ENCODE peak calls at places on chromosomes 2 and 18, in eight cellular contexts. S, Z, X, D, M, C, J and Q are unnamed samples.

GRCh38 chr2:70663411-70663810 is 104.6 kb downstream of the ADD2 start:
- DNase-seq in X (no peak), D (no peak), M (no peak), S (no peak), C (no peak), J (no peak), Z (no peak), Q (no peak)

GRCh38 chr2:223100061-223100511 is 48.1 kb downstream of the KCNE4 start:
- DNase-seq in X (peak), M (peak), Z (peak), S (no peak), C (no peak), J (no peak), D (no peak), Q (peak)

GRCh38 chr2:115560671-115561070 is 1118.2 kb downstream of the DPP10 start:
- DNase-seq in Z (no peak), C (no peak), J (no peak), M (no peak), S (no peak), D (no peak), X (no peak), Q (no peak)

GRCh38 chr2:113124984-113125855 is 2.2 kb upstream of the IL1RN start:
- DNase-seq in S (no peak), Z (no peak), M (no peak), J (no peak), D (no peak), X (peak), C (no peak), Q (no peak)

GRCh38 chr18:51191139-51191717 is 6.3 kb downstream of the MEX3C start:
- DNase-seq in C (no peak), D (no peak), S (no peak), Z (no peak), X (no peak), J (peak), M (no peak), Q (no peak)

GRCh38 chr2:10523406-10524189 is 75.5 kb upstream of the ODC1 start:
- DNase-seq in C (no peak), M (no peak), Z (no peak), J (no peak), D (no peak), S (no peak), X (no peak), Q (no peak)

GRCh38 chr2:174482854-174483253 is 4.0 kb downstream of the GPR155 start:
- DNase-seq in D (no peak), Z (no peak), C (no peak), X (no peak), J (no peak), M (no peak), S (no peak), Q (no peak)

GRCh38 chr2:200703132-200703925 is 108.4 kb upstream of the BZW1 start:
- DNase-seq in Z (peak), C (no peak), S (no peak), J (no peak), M (peak), D (no peak), X (peak), Q (peak)

GRCh38 chr2:54041135-54041534 is 70.3 kb upstream of the PSME4 start:
- DNase-seq in M (no peak), D (no peak), Z (no peak), C (no peak), X (no peak), J (peak), S (peak), Q (no peak)

GRCh38 chr2:233448220-233448559 is 93.9 kb downstream of the DGKD start:
- DNase-seq in S (no peak), M (no peak), Z (no peak), D (no peak), J (no peak), X (no peak), C (no peak), Q (no peak)

GRCh38 chr2:108612514-108613183 is 78.4 kb downstream of the LIMS1 start:
- DNase-seq in Z (no peak), D (no peak), J (peak), M (no peak), C (no peak), S (peak), X (no peak), Q (no peak)

GRCh38 chr2:17981936-17982335 is 103.5 kb downstream of the KCNS3 start:
- DNase-seq in M (no peak), D (no peak), Z (no peak), J (no peak), X (no peak), S (no peak), C (no peak), Q (no peak)

GRCh38 chr18:49074505-49074904 is 123.7 kb upstream of the SMAD7 start:
- DNase-seq in D (no peak), X (no peak), C (no peak), J (no peak), Z (no peak), S (no peak), M (no peak), Q (no peak)

GRCh38 chr2:146572598-146572997 is 1272.2 kb upstream of the ACVR2A start:
- DNase-seq in M (peak), Z (peak), D (no peak), C (no peak), J (no peak), X (peak), S (no peak), Q (no peak)

GRCh38 chr2:174059178-174059874 is 94.2 kb upstream of the SP3 start:
- DNase-seq in J (no peak), M (peak), C (no peak), X (peak), D (no peak), Z (peak), S (no peak), Q (peak)

GRCh38 chr2:100189395-100189794 is 47.0 kb upstream of the AFF3 start:
- DNase-seq in C (no peak), S (no peak), D (no peak), J (no peak), Z (no peak), X (no peak), M (no peak), Q (no peak)

GRCh38 chr2:62806231-62806630 is 100.7 kb downstream of the EHBP1 start:
- DNase-seq in C (no peak), M (no peak), J (no peak), X (peak), D (no peak), Z (no peak), S (no peak), Q (no peak)

GRCh38 chr2:65231121-65231520 is 3.5 kb downstream of the ACTR2 start:
- DNase-seq in X (peak), S (no peak), M (peak), Z (peak), D (no peak), J (no peak), C (no peak), Q (peak)

GRCh38 chr2:216132585-216132984 is 23.4 kb downstream of the XRCC5 start:
- DNase-seq in S (no peak), M (no peak), J (no peak), D (no peak), X (no peak), C (no peak), Z (no peak), Q (no peak)